ENCODE peak calls at places on chromosomes 12 and 14, in eight cellular contexts. P, X, V, E, U, Z, G and H are unnamed samples.

GRCh38 chr12:39145175-39145999 is 240.0 kb upstream of the CPNE8 start:
- DNase-seq in P (peak; percentile 30), X (peak; percentile 25), V (no peak), E (peak; percentile 11), U (no peak), Z (peak; percentile 5), G (no peak), H (no peak)

GRCh38 chr14:68214431-68214830 is 394.9 kb downstream of the RAD51B start:
- DNase-seq in P (no peak), X (no peak), V (no peak), E (no peak), U (no peak), Z (no peak), G (no peak), H (no peak)

GRCh38 chr12:121600702-121601336 is 20.0 kb upstream of the KDM2B start:
- DNase-seq in P (peak; percentile 61), X (no peak), V (no peak), E (no peak), U (no peak), Z (no peak), G (no peak), H (no peak)

GRCh38 chr12:111775205-111776193 is 8.8 kb downstream of the ALDH2 start:
- DNase-seq in P (peak; percentile 91), X (peak; percentile 96), V (peak; percentile 93), E (no peak), U (no peak), Z (no peak), G (no peak), H (peak; percentile 61)

GRCh38 chr12:130714591-130715149 is 1.4 kb downstream of the RIMBP2 start:
- DNase-seq in P (no peak), X (no peak), V (no peak), E (no peak), U (no peak), Z (no peak), G (no peak), H (no peak)

GRCh38 chr12:52903285-52903854 is 1.5 kb downstream of the KRT8 start:
- DNase-seq in P (peak; percentile 76), X (peak; percentile 65), V (peak; percentile 53), E (peak; percentile 94), U (peak; percentile 38), Z (peak; percentile 31), G (no peak), H (peak; percentile 37)

GRCh38 chr12:76503957-76504356 is 55.6 kb downstream of the OSBPL8 start:
- DNase-seq in P (no peak), X (no peak), V (no peak), E (no peak), U (no peak), Z (no peak), G (no peak), H (no peak)

GRCh38 chr12:47234576-47235141 is 154.9 kb upstream of the AMIGO2 start:
- DNase-seq in P (no peak), X (no peak), V (no peak), E (no peak), U (no peak), Z (no peak), G (no peak), H (no peak)

GRCh38 chr12:102425109-102426009 is 55.0 kb downstream of the IGF1 start:
- DNase-seq in P (no peak), X (peak; percentile 25), V (no peak), E (no peak), U (no peak), Z (no peak), G (no peak), H (no peak)

GRCh38 chr14:87055007-87055406 is 938.0 kb downstream of the GALC start:
- DNase-seq in P (no peak), X (no peak), V (no peak), E (no peak), U (no peak), Z (no peak), G (no peak), H (no peak)

GRCh38 chr14:64388533-64389243 is 535 bp downstream of the MTHFD1 start:
- DNase-seq in P (peak; percentile 38), X (peak; percentile 25), V (peak; percentile 30), E (no peak), U (peak; percentile 16), Z (no peak), G (no peak), H (no peak)

GRCh38 chr12:95102916-95103671 is 29.7 kb upstream of the NR2C1 start:
- DNase-seq in P (no peak), X (peak; percentile 33), V (peak; percentile 94), E (no peak), U (peak; percentile 83), Z (peak; percentile 61), G (no peak), H (peak; percentile 56)

GRCh38 chr14:50058112-50058511 is 58.3 kb downstream of the VCPKMT start:
- DNase-seq in P (no peak), X (no peak), V (no peak), E (no peak), U (no peak), Z (no peak), G (no peak), H (no peak)

GRCh38 chr14:40312296-40312695 is 880.1 kb upstream of the FBXO33 start:
- DNase-seq in P (no peak), X (no peak), V (no peak), E (no peak), U (no peak), Z (no peak), G (no peak), H (no peak)

GRCh38 chr12:104825408-104825807 is 132.7 kb downstream of the SLC41A2 start:
- DNase-seq in P (no peak), X (no peak), V (peak; percentile 6), E (no peak), U (peak; percentile 18), Z (no peak), G (no peak), H (no peak)

GRCh38 chr12:123264642-123265041 is 7.0 kb downstream of the CDK2AP1 start:
- DNase-seq in P (no peak), X (no peak), V (no peak), E (no peak), U (no peak), Z (no peak), G (no peak), H (no peak)

GRCh38 chr14:70754989-70755388 is 54.3 kb downstream of the MAP3K9 start:
- DNase-seq in P (peak; percentile 57), X (peak; percentile 10), V (no peak), E (no peak), U (no peak), Z (peak; percentile 38), G (no peak), H (no peak)

GRCh38 chr14:104126753-104127152 is 11.6 kb upstream of the KIF26A start:
- DNase-seq in P (no peak), X (no peak), V (no peak), E (no peak), U (no peak), Z (no peak), G (no peak), H (no peak)

GRCh38 chr14:68463299-68463698 is 329.6 kb downstream of the ZFP36L1 start:
- DNase-seq in P (no peak), X (no peak), V (no peak), E (no peak), U (no peak), Z (no peak), G (no peak), H (no peak)

DNA sequence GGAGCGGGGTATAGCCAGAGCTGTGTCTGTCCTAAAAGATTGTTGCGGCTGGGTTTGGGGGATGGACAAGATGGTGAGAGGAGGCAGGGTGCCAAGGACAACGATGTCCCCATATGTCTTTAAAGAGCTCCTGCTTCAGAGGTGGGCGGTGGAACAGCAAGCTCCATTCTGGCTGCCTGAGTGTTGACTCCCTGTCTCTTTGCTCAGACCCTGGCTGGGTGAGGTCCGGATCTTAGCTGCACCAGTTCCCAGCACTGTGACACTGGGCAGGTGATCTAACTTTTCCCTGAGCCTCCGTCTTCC is 8.3 kb upstream of the WSCD2 start:
- DNase-seq in P (no peak), X (no peak), V (no peak), E (no peak), U (no peak), Z (no peak), G (no peak), H (no peak)
- H3K4me3 ChIP-seq in P (no peak overlapping the region), X (no peak overlapping the region), V (no peak overlapping the region), E (no peak overlapping the region), U (no peak overlapping the region), Z (no peak overlapping the region), G (no peak overlapping the region), H (no peak overlapping the region)

DNA sequence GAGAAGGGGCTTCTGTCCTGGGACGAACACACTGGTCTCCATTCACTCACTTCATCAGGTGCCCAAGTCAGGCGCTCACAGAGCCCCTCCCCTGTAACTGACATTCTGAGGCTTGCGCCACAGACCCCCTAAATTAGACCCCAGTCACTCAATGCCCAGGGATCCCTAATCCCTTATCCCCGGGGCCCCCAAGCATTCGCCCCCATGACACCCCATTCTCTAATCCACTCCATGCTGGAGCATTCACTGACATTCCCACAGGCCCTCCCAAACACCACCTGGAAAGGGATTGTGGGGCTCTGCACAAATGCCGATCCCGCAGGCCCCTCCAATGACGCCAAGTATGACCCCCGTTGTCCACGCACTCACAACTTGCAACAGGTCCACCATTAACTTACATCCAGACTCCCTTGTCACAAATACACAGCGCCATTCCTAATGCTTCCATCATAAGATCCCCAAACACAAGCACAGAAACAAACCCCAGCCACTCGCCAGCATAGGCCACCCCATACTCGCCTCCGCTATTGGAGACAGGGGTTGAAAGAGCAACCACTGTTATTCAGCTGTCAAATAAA is 1.5 kb downstream of the ZNF605 start:
- DNase-seq in P (no peak), X (no peak), V (no peak), E (no peak), U (no peak), Z (no peak), G (no peak), H (no peak)
- H3K4me3 ChIP-seq in P (peak overlapping the region; percentile 93), X (peak overlapping the region; percentile 89), V (peak overlapping the region; percentile 90), E (peak overlapping the region; percentile 60), U (peak overlapping the region; percentile 82), Z (peak overlapping the region; percentile 89), G (peak overlapping the region; percentile 97), H (peak overlapping the region; percentile 90)

GRCh38 chr14:73463411-73463810 is 5.1 kb upstream of the NUMB start:
- DNase-seq in P (peak; percentile 33), X (peak; percentile 93), V (peak; percentile 98), E (no peak), U (peak; percentile 99), Z (no peak), G (peak; percentile 33), H (peak; percentile 99)

GRCh38 chr14:73462078-73462715 is 3.9 kb upstream of the NUMB start:
- DNase-seq in P (peak; percentile 92), X (peak; percentile 87), V (peak; percentile 43), E (no peak), U (no peak), Z (no peak), G (no peak), H (no peak)

GRCh38 chr14:73460691-73461127 is 2.4 kb upstream of the NUMB start:
- DNase-seq in P (no peak), X (peak; percentile 81), V (peak; percentile 77), E (no peak), U (peak; percentile 31), Z (no peak), G (no peak), H (no peak)

GRCh38 chr14:73462815-73463214 is 4.5 kb upstream of the NUMB start:
- DNase-seq in P (no peak), X (peak; percentile 77), V (no peak), E (no peak), U (no peak), Z (no peak), G (no peak), H (no peak)

GRCh38 chr14:73461478-73462077 is 3.2 kb upstream of the NUMB start:
- DNase-seq in P (no peak), X (no peak), V (no peak), E (no peak), U (no peak), Z (no peak), G (no peak), H (no peak)
- H3K4me3 ChIP-seq in P (peak overlapping the region; percentile 24), X (peak overlapping the region; percentile 59), V (peak overlapping the region; percentile 16), E (no peak overlapping the region), U (no peak overlapping the region), Z (no peak overlapping the region), G (peak overlapping the region; percentile 40), H (peak overlapping the region; percentile 38)

GRCh38 chr12:72433298-72433697 is 161.1 kb downstream of the TRHDE start:
- DNase-seq in P (no peak), X (no peak), V (no peak), E (no peak), U (no peak), Z (no peak), G (no peak), H (no peak)
- H3K4me3 ChIP-seq in P (no peak overlapping the region), X (no peak overlapping the region), V (no peak overlapping the region), E (no peak overlapping the region), U (no peak overlapping the region), Z (no peak overlapping the region), G (no peak overlapping the region), H (no peak overlapping the region)